ENCODE peak calls at places on chromosomes 2 and 18, in six cellular contexts. One of them, this sample, is unnamed.

GRCh38 chr2:167750675-167751074 is 496.7 kb downstream of the STK39 start:
- DNase-seq in fibroblast of pulmonary artery: no peak
- DNase-seq in ACHN: no peak
- DNase-seq in mucosa of descending colon: no peak
- DNase-seq in progenitor cell of endocrine pancreas: no peak
- DNase-seq in HCT116: no peak
- DNase-seq in this sample: no peak

GRCh38 chr2:183027443-183027842 is 10.8 kb downstream of the NCKAP1 start:
- DNase-seq in fibroblast of pulmonary artery: no peak
- DNase-seq in ACHN: no peak
- DNase-seq in mucosa of descending colon: no peak
- DNase-seq in progenitor cell of endocrine pancreas: no peak
- DNase-seq in HCT116: no peak
- DNase-seq in this sample: no peak

GRCh38 chr2:21607568-21607967 is 483.8 kb downstream of the TDRD15 start:
- DNase-seq in fibroblast of pulmonary artery: no peak
- DNase-seq in ACHN: no peak
- DNase-seq in mucosa of descending colon: no peak
- DNase-seq in progenitor cell of endocrine pancreas: no peak
- DNase-seq in HCT116: no peak
- DNase-seq in this sample: no peak

GRCh38 chr2:67625671-67626070 is 228.5 kb downstream of the ETAA1 start:
- DNase-seq in fibroblast of pulmonary artery: peak
- DNase-seq in ACHN: no peak
- DNase-seq in mucosa of descending colon: no peak
- DNase-seq in progenitor cell of endocrine pancreas: no peak
- DNase-seq in HCT116: no peak
- DNase-seq in this sample: no peak

GRCh38 chr2:16477648-16478047 is 188.0 kb downstream of the CYRIA start:
- DNase-seq in fibroblast of pulmonary artery: no peak
- DNase-seq in ACHN: no peak
- DNase-seq in mucosa of descending colon: no peak
- DNase-seq in progenitor cell of endocrine pancreas: no peak
- DNase-seq in HCT116: no peak
- DNase-seq in this sample: no peak

GRCh38 chr2:125553768-125554167 is 1102.2 kb upstream of the GYPC start:
- DNase-seq in fibroblast of pulmonary artery: no peak
- DNase-seq in ACHN: no peak
- DNase-seq in mucosa of descending colon: no peak
- DNase-seq in progenitor cell of endocrine pancreas: no peak
- DNase-seq in HCT116: no peak
- DNase-seq in this sample: no peak

GRCh38 chr2:84022810-84023431 is 436.2 kb downstream of the SUCLG1 start:
- DNase-seq in fibroblast of pulmonary artery: peak
- DNase-seq in ACHN: peak
- DNase-seq in mucosa of descending colon: peak
- DNase-seq in progenitor cell of endocrine pancreas: peak
- DNase-seq in HCT116: peak
- DNase-seq in this sample: peak

GRCh38 chr2:26491563-26492167 is 13.7 kb upstream of the OTOF start:
- DNase-seq in fibroblast of pulmonary artery: peak
- DNase-seq in ACHN: no peak
- DNase-seq in mucosa of descending colon: no peak
- DNase-seq in progenitor cell of endocrine pancreas: no peak
- DNase-seq in HCT116: no peak
- DNase-seq in this sample: peak

GRCh38 chr2:24394998-24395397 is 34.7 kb upstream of the ITSN2 start:
- DNase-seq in fibroblast of pulmonary artery: no peak
- DNase-seq in ACHN: no peak
- DNase-seq in mucosa of descending colon: no peak
- DNase-seq in progenitor cell of endocrine pancreas: no peak
- DNase-seq in HCT116: no peak
- DNase-seq in this sample: no peak

GRCh38 chr2:156903335-156903734 is 354.2 kb upstream of the GALNT5 start:
- DNase-seq in fibroblast of pulmonary artery: no peak
- DNase-seq in ACHN: no peak
- DNase-seq in mucosa of descending colon: no peak
- DNase-seq in progenitor cell of endocrine pancreas: no peak
- DNase-seq in HCT116: no peak
- DNase-seq in this sample: no peak

GRCh38 chr2:179857236-179857635 is 4.2 kb downstream of the ZNF385B start:
- DNase-seq in fibroblast of pulmonary artery: no peak
- DNase-seq in ACHN: no peak
- DNase-seq in mucosa of descending colon: no peak
- DNase-seq in progenitor cell of endocrine pancreas: no peak
- DNase-seq in HCT116: no peak
- DNase-seq in this sample: no peak

GRCh38 chr2:239595711-239596110 is 194.9 kb upstream of the HDAC4 start:
- DNase-seq in fibroblast of pulmonary artery: no peak
- DNase-seq in ACHN: no peak
- DNase-seq in mucosa of descending colon: no peak
- DNase-seq in progenitor cell of endocrine pancreas: no peak
- DNase-seq in HCT116: no peak
- DNase-seq in this sample: no peak

GRCh38 chr18:21257383-21257782 is 15.4 kb downstream of the GREB1L start:
- DNase-seq in fibroblast of pulmonary artery: peak
- DNase-seq in ACHN: peak
- DNase-seq in mucosa of descending colon: no peak
- DNase-seq in progenitor cell of endocrine pancreas: no peak
- DNase-seq in HCT116: no peak
- DNase-seq in this sample: no peak

GRCh38 chr2:74632209-74632938 is 15.8 kb downstream of the M1AP start:
- DNase-seq in fibroblast of pulmonary artery: peak
- DNase-seq in ACHN: peak
- DNase-seq in mucosa of descending colon: no peak
- DNase-seq in progenitor cell of endocrine pancreas: no peak
- DNase-seq in HCT116: peak
- DNase-seq in this sample: peak

GRCh38 chr18:68796936-68797690 is 767 bp upstream of the CCDC102B start:
- DNase-seq in fibroblast of pulmonary artery: peak
- DNase-seq in ACHN: peak
- DNase-seq in mucosa of descending colon: peak
- DNase-seq in progenitor cell of endocrine pancreas: no peak
- DNase-seq in HCT116: no peak
- DNase-seq in this sample: peak

GRCh38 chr2:157438907-157439791 is 4.7 kb downstream of the CYTIP start:
- DNase-seq in fibroblast of pulmonary artery: peak
- DNase-seq in ACHN: no peak
- DNase-seq in mucosa of descending colon: peak
- DNase-seq in progenitor cell of endocrine pancreas: no peak
- DNase-seq in HCT116: no peak
- DNase-seq in this sample: no peak

GRCh38 chr18:42583197-42583776 is 532.2 kb downstream of the RIT2 start:
- DNase-seq in fibroblast of pulmonary artery: peak
- DNase-seq in ACHN: no peak
- DNase-seq in mucosa of descending colon: no peak
- DNase-seq in progenitor cell of endocrine pancreas: no peak
- DNase-seq in HCT116: no peak
- DNase-seq in this sample: no peak

GRCh38 chr18:6546229-6546628 is 131.5 kb upstream of the L3MBTL4 start:
- DNase-seq in fibroblast of pulmonary artery: no peak
- DNase-seq in ACHN: no peak
- DNase-seq in mucosa of descending colon: no peak
- DNase-seq in progenitor cell of endocrine pancreas: no peak
- DNase-seq in HCT116: no peak
- DNase-seq in this sample: no peak

GRCh38 chr2:231922945-231923344 is 3.3 kb downstream of the NPPC start:
- DNase-seq in fibroblast of pulmonary artery: no peak
- DNase-seq in ACHN: no peak
- DNase-seq in mucosa of descending colon: no peak
- DNase-seq in progenitor cell of endocrine pancreas: no peak
- DNase-seq in HCT116: no peak
- DNase-seq in this sample: no peak

GRCh38 chr18:51255694-51256093 is 58.2 kb upstream of the MEX3C start:
- DNase-seq in fibroblast of pulmonary artery: peak
- DNase-seq in ACHN: no peak
- DNase-seq in mucosa of descending colon: peak
- DNase-seq in progenitor cell of endocrine pancreas: no peak
- DNase-seq in HCT116: no peak
- DNase-seq in this sample: no peak

GRCh38 chr2:64359176-64359891 is 94.6 kb upstream of the LGALSL start:
- DNase-seq in fibroblast of pulmonary artery: no peak
- DNase-seq in ACHN: peak
- DNase-seq in mucosa of descending colon: no peak
- DNase-seq in progenitor cell of endocrine pancreas: no peak
- DNase-seq in HCT116: no peak
- DNase-seq in this sample: no peak

GRCh38 chr2:50606860-50607259 is 425.1 kb downstream of the NRXN1 start:
- DNase-seq in fibroblast of pulmonary artery: peak
- DNase-seq in ACHN: no peak
- DNase-seq in mucosa of descending colon: no peak
- DNase-seq in progenitor cell of endocrine pancreas: no peak
- DNase-seq in HCT116: no peak
- DNase-seq in this sample: no peak

This sample was measured in dermis blood vessel endothelial cell.